ENCODE peak calls at places on chromosomes 2 and 18, in ten cellular contexts. One of them, this sample, is unnamed.

GRCh38 chr18:59180150-59180845 is 39.7 kb upstream of the GRP start:
- DNase-seq in posterior cingulate gyrus: no peak
- DNase-seq in AML-193: no peak
- DNase-seq in memory B cell: no peak
- DNase-seq in MCF 10A: peak
- DNase-seq in stimulated activated CD4-positive, alpha-beta T cell treated with anti-CD3 and anti-CD28 coated beads, Interleukin-4, amount 100 ng/mL, for 1 hour: no peak
- DNase-seq in NCI-H1694 treated with DMSO at 0.1 percent for 48 hours: no peak
- DNase-seq in NCI-H1092: no peak
- DNase-seq in body of pancreas: no peak
- DNase-seq in stomach: no peak
- DNase-seq in this sample: no peak

GRCh38 chr18:31232779-31233424 is 70.2 kb upstream of the DSC1 start:
- DNase-seq in posterior cingulate gyrus: no peak
- DNase-seq in AML-193: no peak
- DNase-seq in memory B cell: no peak
- DNase-seq in MCF 10A: no peak
- DNase-seq in stimulated activated CD4-positive, alpha-beta T cell treated with anti-CD3 and anti-CD28 coated beads, Interleukin-4, amount 100 ng/mL, for 1 hour: no peak
- DNase-seq in NCI-H1694 treated with DMSO at 0.1 percent for 48 hours: no peak
- DNase-seq in NCI-H1092: no peak
- DNase-seq in body of pancreas: no peak
- DNase-seq in stomach: no peak
- DNase-seq in this sample: no peak

GRCh38 chr2:159907914-159908313 is 109.9 kb upstream of the CD302 start:
- DNase-seq in posterior cingulate gyrus: no peak
- DNase-seq in AML-193: no peak
- DNase-seq in memory B cell: no peak
- DNase-seq in MCF 10A: no peak
- DNase-seq in stimulated activated CD4-positive, alpha-beta T cell treated with anti-CD3 and anti-CD28 coated beads, Interleukin-4, amount 100 ng/mL, for 1 hour: no peak
- DNase-seq in NCI-H1694 treated with DMSO at 0.1 percent for 48 hours: no peak
- DNase-seq in NCI-H1092: no peak
- DNase-seq in body of pancreas: no peak
- DNase-seq in stomach: no peak
- DNase-seq in this sample: no peak

GRCh38 chr2:85329181-85329651 is 1.4 kb upstream of the TGOLN2 start:
- DNase-seq in posterior cingulate gyrus: no peak
- DNase-seq in AML-193: no peak
- DNase-seq in memory B cell: no peak
- DNase-seq in MCF 10A: no peak
- DNase-seq in stimulated activated CD4-positive, alpha-beta T cell treated with anti-CD3 and anti-CD28 coated beads, Interleukin-4, amount 100 ng/mL, for 1 hour: no peak
- DNase-seq in NCI-H1694 treated with DMSO at 0.1 percent for 48 hours: no peak
- DNase-seq in NCI-H1092: no peak
- DNase-seq in body of pancreas: no peak
- DNase-seq in stomach: no peak
- DNase-seq in this sample: no peak

GRCh38 chr2:159744363-159744762 is 32.1 kb downstream of the MARCHF7 start:
- DNase-seq in posterior cingulate gyrus: no peak
- DNase-seq in AML-193: no peak
- DNase-seq in memory B cell: no peak
- DNase-seq in MCF 10A: no peak
- DNase-seq in stimulated activated CD4-positive, alpha-beta T cell treated with anti-CD3 and anti-CD28 coated beads, Interleukin-4, amount 100 ng/mL, for 1 hour: no peak
- DNase-seq in NCI-H1694 treated with DMSO at 0.1 percent for 48 hours: no peak
- DNase-seq in NCI-H1092: no peak
- DNase-seq in body of pancreas: no peak
- DNase-seq in stomach: no peak
- DNase-seq in this sample: no peak

GRCh38 chr18:46563317-46563716 is 93.7 kb downstream of the LOXHD1 start:
- DNase-seq in posterior cingulate gyrus: no peak
- DNase-seq in AML-193: no peak
- DNase-seq in memory B cell: no peak
- DNase-seq in MCF 10A: no peak
- DNase-seq in stimulated activated CD4-positive, alpha-beta T cell treated with anti-CD3 and anti-CD28 coated beads, Interleukin-4, amount 100 ng/mL, for 1 hour: no peak
- DNase-seq in NCI-H1694 treated with DMSO at 0.1 percent for 48 hours: no peak
- DNase-seq in NCI-H1092: no peak
- DNase-seq in body of pancreas: no peak
- DNase-seq in stomach: no peak
- DNase-seq in this sample: no peak

GRCh38 chr2:69177063-69177771 is 164.2 kb downstream of the ANTXR1 start:
- DNase-seq in posterior cingulate gyrus: no peak
- DNase-seq in AML-193: peak
- DNase-seq in memory B cell: no peak
- DNase-seq in MCF 10A: peak
- DNase-seq in stimulated activated CD4-positive, alpha-beta T cell treated with anti-CD3 and anti-CD28 coated beads, Interleukin-4, amount 100 ng/mL, for 1 hour: no peak
- DNase-seq in NCI-H1694 treated with DMSO at 0.1 percent for 48 hours: no peak
- DNase-seq in NCI-H1092: no peak
- DNase-seq in body of pancreas: peak
- DNase-seq in stomach: peak
- DNase-seq in this sample: no peak

GRCh38 chr2:71453404-71454220 is at the start of gene DYSF:
- DNase-seq in posterior cingulate gyrus: peak
- DNase-seq in AML-193: no peak
- DNase-seq in memory B cell: no peak
- DNase-seq in MCF 10A: peak
- DNase-seq in stimulated activated CD4-positive, alpha-beta T cell treated with anti-CD3 and anti-CD28 coated beads, Interleukin-4, amount 100 ng/mL, for 1 hour: no peak
- DNase-seq in NCI-H1694 treated with DMSO at 0.1 percent for 48 hours: no peak
- DNase-seq in NCI-H1092: no peak
- DNase-seq in body of pancreas: peak
- DNase-seq in stomach: peak
- DNase-seq in this sample: no peak

GRCh38 chr2:223635080-223635479 is 32.9 kb upstream of the SCG2 start:
- DNase-seq in posterior cingulate gyrus: no peak
- DNase-seq in AML-193: no peak
- DNase-seq in memory B cell: no peak
- DNase-seq in MCF 10A: peak
- DNase-seq in stimulated activated CD4-positive, alpha-beta T cell treated with anti-CD3 and anti-CD28 coated beads, Interleukin-4, amount 100 ng/mL, for 1 hour: no peak
- DNase-seq in NCI-H1694 treated with DMSO at 0.1 percent for 48 hours: no peak
- DNase-seq in NCI-H1092: no peak
- DNase-seq in body of pancreas: no peak
- DNase-seq in stomach: no peak
- DNase-seq in this sample: no peak

GRCh38 chr2:15667579-15668556 is 76.2 kb downstream of the DDX1 start:
- DNase-seq in posterior cingulate gyrus: no peak
- DNase-seq in AML-193: no peak
- DNase-seq in memory B cell: no peak
- DNase-seq in MCF 10A: peak
- DNase-seq in stimulated activated CD4-positive, alpha-beta T cell treated with anti-CD3 and anti-CD28 coated beads, Interleukin-4, amount 100 ng/mL, for 1 hour: no peak
- DNase-seq in NCI-H1694 treated with DMSO at 0.1 percent for 48 hours: no peak
- DNase-seq in NCI-H1092: no peak
- DNase-seq in body of pancreas: no peak
- DNase-seq in stomach: no peak
- DNase-seq in this sample: no peak

GRCh38 chr2:176493221-176493825 is 224.1 kb downstream of the MTX2 start:
- DNase-seq in posterior cingulate gyrus: peak
- DNase-seq in AML-193: no peak
- DNase-seq in memory B cell: no peak
- DNase-seq in MCF 10A: no peak
- DNase-seq in stimulated activated CD4-positive, alpha-beta T cell treated with anti-CD3 and anti-CD28 coated beads, Interleukin-4, amount 100 ng/mL, for 1 hour: no peak
- DNase-seq in NCI-H1694 treated with DMSO at 0.1 percent for 48 hours: peak
- DNase-seq in NCI-H1092: no peak
- DNase-seq in body of pancreas: no peak
- DNase-seq in stomach: no peak
- DNase-seq in this sample: no peak

GRCh38 chr2:150478206-150478974 is 9.1 kb downstream of the RND3 start:
- DNase-seq in posterior cingulate gyrus: no peak
- DNase-seq in AML-193: no peak
- DNase-seq in memory B cell: no peak
- DNase-seq in MCF 10A: peak
- DNase-seq in stimulated activated CD4-positive, alpha-beta T cell treated with anti-CD3 and anti-CD28 coated beads, Interleukin-4, amount 100 ng/mL, for 1 hour: no peak
- DNase-seq in NCI-H1694 treated with DMSO at 0.1 percent for 48 hours: no peak
- DNase-seq in NCI-H1092: no peak
- DNase-seq in body of pancreas: no peak
- DNase-seq in stomach: no peak
- DNase-seq in this sample: no peak

This sample was measured in iPS DF 6.9.